ENCODE peak calls at places on chromosomes 7 and 10, in eight cellular contexts. One of them, this sample, is unnamed.

GRCh38 chr7:159115601-159116501 is 28.8 kb downstream of the VIPR2 start:
- DNase-seq in psoas muscle: peak
- DNase-seq in activated T-cell treated with anti-CD3 and anti-CD28 coated beads, Interleukin-2, amount 50 U/mL, for 48 hours: no peak
- DNase-seq in activated CD8-positive, alpha-beta memory T cell treated with anti-CD3 and anti-CD28 coated beads, Interleukin-2, amount 50 U/mL, for 48 hours: no peak
- DNase-seq in cardiac fibroblast: no peak
- DNase-seq in stimulated activated naive CD4-positive, alpha-beta T cell: no peak
- DNase-seq in naive thymus-derived CD4-positive, alpha-beta T cell: no peak
- DNase-seq in 8988T: no peak
- DNase-seq in this sample: peak

GRCh38 chr10:132418520-132419416 is 21.8 kb downstream of the PWWP2B start:
- DNase-seq in cardiac fibroblast: no peak
- DNase-seq in psoas muscle: peak
- DNase-seq in activated T-cell treated with anti-CD3 and anti-CD28 coated beads, Interleukin-2, amount 50 U/mL, for 48 hours: no peak
- DNase-seq in 8988T: peak
- DNase-seq in stimulated activated naive CD4-positive, alpha-beta T cell: no peak
- DNase-seq in activated CD8-positive, alpha-beta memory T cell treated with anti-CD3 and anti-CD28 coated beads, Interleukin-2, amount 50 U/mL, for 48 hours: no peak
- DNase-seq in naive thymus-derived CD4-positive, alpha-beta T cell: no peak
- DNase-seq in this sample: peak

GRCh38 chr7:1848013-1848640 is 178.1 kb downstream of the ELFN1 start:
- DNase-seq in activated CD8-positive, alpha-beta memory T cell treated with anti-CD3 and anti-CD28 coated beads, Interleukin-2, amount 50 U/mL, for 48 hours: no peak
- DNase-seq in psoas muscle: peak
- DNase-seq in activated T-cell treated with anti-CD3 and anti-CD28 coated beads, Interleukin-2, amount 50 U/mL, for 48 hours: no peak
- DNase-seq in cardiac fibroblast: no peak
- DNase-seq in naive thymus-derived CD4-positive, alpha-beta T cell: no peak
- DNase-seq in stimulated activated naive CD4-positive, alpha-beta T cell: no peak
- DNase-seq in 8988T: no peak
- DNase-seq in this sample: no peak

GRCh38 chr7:29320577-29320976 is 126.0 kb downstream of the CHN2 start:
- DNase-seq in activated T-cell treated with anti-CD3 and anti-CD28 coated beads, Interleukin-2, amount 50 U/mL, for 48 hours: no peak
- DNase-seq in 8988T: no peak
- DNase-seq in naive thymus-derived CD4-positive, alpha-beta T cell: no peak
- DNase-seq in cardiac fibroblast: no peak
- DNase-seq in psoas muscle: no peak
- DNase-seq in stimulated activated naive CD4-positive, alpha-beta T cell: no peak
- DNase-seq in activated CD8-positive, alpha-beta memory T cell treated with anti-CD3 and anti-CD28 coated beads, Interleukin-2, amount 50 U/mL, for 48 hours: no peak
- DNase-seq in this sample: no peak

GRCh38 chr7:28163955-28164354 is 16.6 kb downstream of the JAZF1 start:
- DNase-seq in naive thymus-derived CD4-positive, alpha-beta T cell: no peak
- DNase-seq in psoas muscle: no peak
- DNase-seq in 8988T: no peak
- DNase-seq in cardiac fibroblast: peak
- DNase-seq in stimulated activated naive CD4-positive, alpha-beta T cell: no peak
- DNase-seq in activated CD8-positive, alpha-beta memory T cell treated with anti-CD3 and anti-CD28 coated beads, Interleukin-2, amount 50 U/mL, for 48 hours: no peak
- DNase-seq in activated T-cell treated with anti-CD3 and anti-CD28 coated beads, Interleukin-2, amount 50 U/mL, for 48 hours: no peak
- DNase-seq in this sample: no peak

GRCh38 chr10:48974757-48975156 is 35.1 kb upstream of the LRRC18 start:
- DNase-seq in psoas muscle: no peak
- DNase-seq in 8988T: no peak
- DNase-seq in stimulated activated naive CD4-positive, alpha-beta T cell: no peak
- DNase-seq in activated CD8-positive, alpha-beta memory T cell treated with anti-CD3 and anti-CD28 coated beads, Interleukin-2, amount 50 U/mL, for 48 hours: no peak
- DNase-seq in activated T-cell treated with anti-CD3 and anti-CD28 coated beads, Interleukin-2, amount 50 U/mL, for 48 hours: no peak
- DNase-seq in naive thymus-derived CD4-positive, alpha-beta T cell: no peak
- DNase-seq in cardiac fibroblast: no peak
- DNase-seq in this sample: no peak

GRCh38 chr7:51244053-51244452 is 72.6 kb downstream of the COBL start:
- DNase-seq in cardiac fibroblast: no peak
- DNase-seq in activated T-cell treated with anti-CD3 and anti-CD28 coated beads, Interleukin-2, amount 50 U/mL, for 48 hours: no peak
- DNase-seq in activated CD8-positive, alpha-beta memory T cell treated with anti-CD3 and anti-CD28 coated beads, Interleukin-2, amount 50 U/mL, for 48 hours: peak
- DNase-seq in psoas muscle: no peak
- DNase-seq in 8988T: no peak
- DNase-seq in naive thymus-derived CD4-positive, alpha-beta T cell: no peak
- DNase-seq in stimulated activated naive CD4-positive, alpha-beta T cell: no peak
- DNase-seq in this sample: no peak

GRCh38 chr7:76202666-76203030 is 952 bp downstream of the SRRM3 start:
- DNase-seq in naive thymus-derived CD4-positive, alpha-beta T cell: no peak
- DNase-seq in activated CD8-positive, alpha-beta memory T cell treated with anti-CD3 and anti-CD28 coated beads, Interleukin-2, amount 50 U/mL, for 48 hours: no peak
- DNase-seq in stimulated activated naive CD4-positive, alpha-beta T cell: no peak
- DNase-seq in cardiac fibroblast: no peak
- DNase-seq in psoas muscle: no peak
- DNase-seq in 8988T: no peak
- DNase-seq in activated T-cell treated with anti-CD3 and anti-CD28 coated beads, Interleukin-2, amount 50 U/mL, for 48 hours: no peak
- DNase-seq in this sample: peak

GRCh38 chr7:83211685-83212084 is 49.0 kb upstream of the PCLO start:
- DNase-seq in cardiac fibroblast: no peak
- DNase-seq in naive thymus-derived CD4-positive, alpha-beta T cell: no peak
- DNase-seq in activated CD8-positive, alpha-beta memory T cell treated with anti-CD3 and anti-CD28 coated beads, Interleukin-2, amount 50 U/mL, for 48 hours: no peak
- DNase-seq in stimulated activated naive CD4-positive, alpha-beta T cell: no peak
- DNase-seq in 8988T: no peak
- DNase-seq in psoas muscle: no peak
- DNase-seq in activated T-cell treated with anti-CD3 and anti-CD28 coated beads, Interleukin-2, amount 50 U/mL, for 48 hours: no peak
- DNase-seq in this sample: no peak

GRCh38 chr10:133198621-133199487 is 31.2 kb upstream of the UTF1 start:
- DNase-seq in activated T-cell treated with anti-CD3 and anti-CD28 coated beads, Interleukin-2, amount 50 U/mL, for 48 hours: no peak
- DNase-seq in stimulated activated naive CD4-positive, alpha-beta T cell: no peak
- DNase-seq in psoas muscle: peak
- DNase-seq in 8988T: no peak
- DNase-seq in cardiac fibroblast: no peak
- DNase-seq in activated CD8-positive, alpha-beta memory T cell treated with anti-CD3 and anti-CD28 coated beads, Interleukin-2, amount 50 U/mL, for 48 hours: no peak
- DNase-seq in naive thymus-derived CD4-positive, alpha-beta T cell: no peak
- DNase-seq in this sample: no peak

GRCh38 chr7:4791738-4792536 is 16.5 kb downstream of the AP5Z1 start:
- DNase-seq in naive thymus-derived CD4-positive, alpha-beta T cell: peak
- DNase-seq in activated CD8-positive, alpha-beta memory T cell treated with anti-CD3 and anti-CD28 coated beads, Interleukin-2, amount 50 U/mL, for 48 hours: peak
- DNase-seq in activated T-cell treated with anti-CD3 and anti-CD28 coated beads, Interleukin-2, amount 50 U/mL, for 48 hours: peak
- DNase-seq in 8988T: peak
- DNase-seq in stimulated activated naive CD4-positive, alpha-beta T cell: peak
- DNase-seq in psoas muscle: peak
- DNase-seq in cardiac fibroblast: peak
- DNase-seq in this sample: peak

This sample was measured in DMS53.